ENCODE peak calls at places on chromosomes 12 and 14, in four cellular contexts. E, D, O and Y are unnamed samples.

GRCh38 chr12:74119811-74120362 is 417.7 kb upstream of the ATXN7L3B start:
- DNase-seq in O (peak), E (no peak), D (no peak), Y (no peak)

GRCh38 chr14:94019329-94019728 is 6.8 kb upstream of the OTUB2 start:
- DNase-seq in O (no peak), E (no peak), D (no peak), Y (no peak)

GRCh38 chr12:74317078-74317581 is 220.5 kb upstream of the ATXN7L3B start:
- DNase-seq in E (peak), O (peak), D (peak), Y (peak)

GRCh38 chr14:105941226-105942166 is 415.1 kb downstream of the TMEM121 start:
- DNase-seq in E (no peak), O (no peak), D (no peak), Y (no peak)

GRCh38 chr14:102050625-102051024 is 36.2 kb downstream of the HSP90AA1 start:
- DNase-seq in E (no peak), D (peak), O (peak), Y (peak)

GRCh38 chr14:92747701-92748258 is 647 bp downstream of the LGMN start:
- DNase-seq in D (no peak), E (no peak), O (peak), Y (no peak)

GRCh38 chr14:90450667-90451066 is 53.8 kb downstream of the CALM1 start:
- DNase-seq in E (no peak), O (no peak), D (no peak), Y (no peak)

GRCh38 chr14:54836231-54836630 is 66.4 kb downstream of the GCH1 start:
- DNase-seq in E (no peak), O (no peak), D (no peak), Y (no peak)

GRCh38 chr14:50335389-50335788 is 23.3 kb downstream of the DMAC2L start:
- DNase-seq in D (peak), O (peak), E (no peak), Y (peak)

GRCh38 chr14:101721111-101721510 is 40.4 kb upstream of the PPP2R5C start:
- DNase-seq in D (no peak), O (no peak), E (no peak), Y (no peak)

GRCh38 chr14:93989939-93990338 is 7.2 kb upstream of the CCDC197 start:
- DNase-seq in D (no peak), E (no peak), O (no peak), Y (no peak)

GRCh38 chr14:72617391-72618011 is 276.4 kb downstream of the DPF3 start:
- DNase-seq in O (peak), E (peak), D (peak), Y (no peak)